ENCODE peak calls at places on chromosomes 3 and 15, in seven cellular contexts. I is non-pigmented ciliary epithelial cell, V is cardiac fibroblast, X is BJ, S is A172, K is cardiac muscle cell, R is RWPE1. E is an unnamed sample.
A peak's percentile ranks its signal among the peaks of the same experiment; 100 is the strongest.

GRCh38 chr3:45597166-45597565 is 2.6 kb downstream of the LIMD1 start:
- DNase-seq in I (no peak), V (peak; percentile 46), X (no peak), S (no peak), K (no peak), R (no peak), E (peak; percentile 32)

GRCh38 chr15:49758856-49759255 is 138.0 kb downstream of the DTWD1 start:
- DNase-seq in I (peak; percentile 10), V (no peak), X (no peak), S (no peak), K (no peak), R (no peak), E (no peak)

GRCh38 chr3:36942632-36943248 is 2.1 kb downstream of the TRANK1 start:
- DNase-seq in I (no peak), V (no peak), X (no peak), S (no peak), K (no peak), R (no peak), E (no peak)

GRCh38 chr15:68730491-68731317 is 90.0 kb downstream of the ANP32A start:
- DNase-seq in I (no peak), V (peak; percentile 61), X (no peak), S (peak; percentile 16), K (peak; percentile 75), R (peak; percentile 40), E (peak; percentile 39)

GRCh38 chr3:10546887-10547286 is 41.5 kb upstream of the ATP2B2 start:
- DNase-seq in I (no peak), V (no peak), X (no peak), S (no peak), K (no peak), R (no peak), E (no peak)

GRCh38 chr15:88653200-88654064 is 14.6 kb downstream of the ISG20 start:
- DNase-seq in I (no peak), V (no peak), X (no peak), S (no peak), K (no peak), R (peak; percentile 51), E (no peak)

GRCh38 chr15:94631608-94632007 is 400.2 kb downstream of the MCTP2 start:
- DNase-seq in I (no peak), V (no peak), X (no peak), S (no peak), K (no peak), R (no peak), E (no peak)

GRCh38 chr15:100330629-100331215 is 11.1 kb downstream of the ADAMTS17 start:
- DNase-seq in I (no peak), V (no peak), X (no peak), S (no peak), K (no peak), R (no peak), E (no peak)

GRCh38 chr3:29335438-29335837 is 54.6 kb downstream of the RBMS3 start:
- DNase-seq in I (peak; percentile 96), V (peak; percentile 99), X (peak; percentile 90), S (peak; percentile 96), K (peak; percentile 96), R (peak; percentile 36), E (peak; percentile 56)

GRCh38 chr3:42043116-42043796 is 47.9 kb upstream of the TRAK1 start:
- DNase-seq in I (no peak), V (peak; percentile 80), X (no peak), S (no peak), K (peak; percentile 73), R (no peak), E (no peak)

GRCh38 chr3:30964612-30965011 is 70.2 kb upstream of the GADL1 start:
- DNase-seq in I (no peak), V (no peak), X (no peak), S (no peak), K (no peak), R (peak; percentile 34), E (no peak)

GRCh38 chr3:187914231-187914630 is 169.0 kb upstream of the BCL6 start:
- DNase-seq in I (no peak), V (no peak), X (no peak), S (no peak), K (peak; percentile 29), R (peak; percentile 9), E (no peak)

GRCh38 chr15:85494035-85494793 is 113.8 kb downstream of the AKAP13 start:
- DNase-seq in I (peak; percentile 91), V (peak; percentile 95), X (peak; percentile 48), S (peak; percentile 95), K (no peak), R (peak; percentile 93), E (peak; percentile 84)

GRCh38 chr3:143443851-143444331 is 324.3 kb downstream of the CHST2 start:
- DNase-seq in I (peak; percentile 99), V (peak; percentile 100), X (peak; percentile 83), S (peak; percentile 98), K (no peak), R (peak; percentile 97), E (peak; percentile 98)